ENCODE peak calls at places on chromosome 22, in ten cellular contexts. One of them, this sample, is unnamed.

GRCh38 chr22:17117890-17118289 is 3.3 kb downstream of the TMEM121B start:
- DNase-seq in body of pancreas: no peak
- DNase-seq in Peyer's patch: no peak
- DNase-seq in IMR-90: no peak
- DNase-seq in HCT116: no peak
- DNase-seq in heart left ventricle: no peak
- DNase-seq in A549: no peak
- DNase-seq in adrenal gland: no peak
- DNase-seq in ovary: no peak
- DNase-seq in uterus: no peak
- DNase-seq in this sample: no peak

GRCh38 chr22:31911565-31912401 is 32.6 kb upstream of the YWHAH start:
- DNase-seq in HCT116: no peak
- DNase-seq in adrenal gland: no peak
- DNase-seq in A549: no peak
- DNase-seq in uterus: no peak
- DNase-seq in IMR-90: peak
- DNase-seq in body of pancreas: no peak
- DNase-seq in Peyer's patch: peak
- DNase-seq in ovary: no peak
- DNase-seq in heart left ventricle: no peak
- DNase-seq in this sample: no peak

GRCh38 chr22:48968201-48968959 is 859.3 kb downstream of the BRD1 start:
- DNase-seq in Peyer's patch: no peak
- DNase-seq in HCT116: peak
- DNase-seq in heart left ventricle: no peak
- DNase-seq in IMR-90: no peak
- DNase-seq in A549: no peak
- DNase-seq in ovary: no peak
- DNase-seq in adrenal gland: no peak
- DNase-seq in uterus: no peak
- DNase-seq in body of pancreas: peak
- DNase-seq in this sample: no peak

GRCh38 chr22:44668190-44668885 is 33.7 kb upstream of the PRR5 start:
- DNase-seq in body of pancreas: no peak
- DNase-seq in HCT116: no peak
- DNase-seq in IMR-90: no peak
- DNase-seq in Peyer's patch: no peak
- DNase-seq in uterus: no peak
- DNase-seq in heart left ventricle: peak
- DNase-seq in ovary: no peak
- DNase-seq in adrenal gland: no peak
- DNase-seq in A549: no peak
- DNase-seq in this sample: no peak

GRCh38 chr22:37244922-37245722 is 1.1 kb upstream of the RAC2 start:
- DNase-seq in heart left ventricle: no peak
- DNase-seq in IMR-90: no peak
- DNase-seq in body of pancreas: no peak
- DNase-seq in HCT116: no peak
- DNase-seq in A549: no peak
- DNase-seq in adrenal gland: peak
- DNase-seq in uterus: no peak
- DNase-seq in Peyer's patch: peak
- DNase-seq in ovary: peak
- DNase-seq in this sample: no peak

GRCh38 chr22:43882122-43882767 is 9.6 kb downstream of the PNPLA5 start:
- DNase-seq in Peyer's patch: no peak
- DNase-seq in body of pancreas: peak
- DNase-seq in A549: no peak
- DNase-seq in adrenal gland: no peak
- DNase-seq in heart left ventricle: no peak
- DNase-seq in HCT116: no peak
- DNase-seq in IMR-90: no peak
- DNase-seq in uterus: no peak
- DNase-seq in ovary: no peak
- DNase-seq in this sample: peak

GRCh38 chr22:45548991-45549736 is 46.5 kb downstream of the FBLN1 start:
- DNase-seq in HCT116: peak
- DNase-seq in heart left ventricle: no peak
- DNase-seq in body of pancreas: peak
- DNase-seq in adrenal gland: no peak
- DNase-seq in ovary: peak
- DNase-seq in Peyer's patch: peak
- DNase-seq in uterus: peak
- DNase-seq in IMR-90: peak
- DNase-seq in A549: peak
- DNase-seq in this sample: no peak

GRCh38 chr22:37018815-37019308 is 385 bp downstream of the TST start:
- DNase-seq in heart left ventricle: peak
- DNase-seq in ovary: peak
- DNase-seq in IMR-90: peak
- DNase-seq in HCT116: no peak
- DNase-seq in Peyer's patch: peak
- DNase-seq in A549: no peak
- DNase-seq in body of pancreas: peak
- DNase-seq in adrenal gland: peak
- DNase-seq in uterus: peak
- DNase-seq in this sample: no peak

GRCh38 chr22:18056161-18056666 is 21.6 kb upstream of the PEX26 start:
- DNase-seq in A549: no peak
- DNase-seq in body of pancreas: peak
- DNase-seq in uterus: peak
- DNase-seq in HCT116: no peak
- DNase-seq in Peyer's patch: peak
- DNase-seq in ovary: no peak
- DNase-seq in adrenal gland: peak
- DNase-seq in heart left ventricle: peak
- DNase-seq in IMR-90: peak
- DNase-seq in this sample: no peak

DNA sequence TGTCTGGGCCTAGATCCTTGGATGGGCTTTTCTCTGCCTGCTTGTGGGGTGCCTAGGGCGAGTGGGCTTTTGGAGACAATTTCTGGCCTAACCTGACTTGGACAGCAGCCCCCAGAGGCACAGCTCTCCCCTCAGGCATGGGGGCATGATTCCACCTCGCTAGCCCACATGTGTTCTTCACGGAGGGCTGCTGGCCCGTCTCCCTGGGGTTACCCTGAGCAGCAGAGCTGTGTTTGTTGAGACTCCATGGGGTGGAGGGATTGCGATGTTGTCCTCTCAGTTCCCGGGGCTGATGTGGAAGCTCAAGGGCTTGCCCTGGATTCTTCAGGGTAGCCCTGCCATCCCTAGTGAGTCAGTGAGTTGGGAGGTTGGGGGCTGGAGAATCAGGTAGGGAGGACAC is 2.4 kb upstream of the LRRC75B start:
- DNase-seq in IMR-90: no peak
- DNase-seq in A549: no peak
- DNase-seq in HCT116: no peak
- DNase-seq in adrenal gland: no peak
- DNase-seq in ovary: no peak
- DNase-seq in body of pancreas: no peak
- DNase-seq in uterus: no peak
- DNase-seq in Peyer's patch: no peak
- DNase-seq in heart left ventricle: no peak
- DNase-seq in this sample: no peak
- H3K27ac ChIP-seq in IMR-90: no peak
- H3K27ac ChIP-seq in A549: peak
- H3K27ac ChIP-seq in HCT116: no peak
- H3K27ac ChIP-seq in adrenal gland: no peak
- H3K27ac ChIP-seq in ovary: no peak
- H3K27ac ChIP-seq in body of pancreas: no peak
- H3K27ac ChIP-seq in uterus: no peak
- H3K27ac ChIP-seq in Peyer's patch: no peak
- H3K27ac ChIP-seq in heart left ventricle: no peak
- H3K27ac ChIP-seq in this sample: peak

DNA sequence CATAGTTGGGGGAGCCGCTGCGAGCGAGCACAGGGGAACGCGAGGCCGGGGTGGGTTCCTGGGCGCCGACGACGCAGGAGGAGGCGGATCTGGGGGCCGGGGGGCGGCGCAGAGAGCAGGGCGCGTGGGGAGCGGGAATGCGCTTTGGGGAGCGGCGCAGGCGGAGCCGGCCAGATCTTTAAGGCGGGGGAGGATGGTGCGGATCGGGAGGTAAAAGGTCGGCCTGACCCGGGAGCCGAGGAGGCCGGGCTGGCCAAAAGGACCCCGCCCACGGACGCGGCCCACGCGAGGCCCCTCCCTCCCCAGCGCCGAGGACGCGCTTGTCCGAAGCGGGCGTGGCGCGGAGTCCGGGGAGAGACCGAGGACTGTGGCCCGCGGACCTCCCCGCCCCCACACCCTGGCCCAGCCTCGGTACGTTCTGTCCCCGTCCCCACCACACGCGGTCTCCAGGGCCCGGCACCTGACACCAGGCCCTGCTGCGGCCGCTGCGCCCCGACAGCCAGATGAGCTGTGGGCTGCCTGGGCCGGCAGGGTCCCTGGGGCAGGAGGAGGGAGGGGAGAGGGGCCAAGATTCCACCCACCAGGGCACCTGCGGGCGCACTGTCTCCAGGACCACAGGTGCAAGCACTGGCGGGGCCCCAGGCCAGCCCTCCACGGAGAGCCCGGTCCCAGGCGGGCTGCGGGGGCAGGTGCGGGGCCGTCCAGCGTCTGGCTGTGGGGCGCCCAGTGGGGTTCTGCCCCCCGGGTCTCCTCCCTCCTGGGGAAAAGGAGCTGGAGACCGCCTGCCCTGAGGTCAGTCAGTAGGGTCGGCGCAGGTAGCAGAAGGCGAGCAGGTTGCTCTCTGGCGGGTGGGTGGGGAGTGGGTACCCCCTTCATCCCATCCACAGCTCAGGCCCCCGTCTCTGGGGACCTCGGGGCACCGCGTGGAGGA is 10.9 kb downstream of the PIM3 start:
- DNase-seq in uterus: peak
- DNase-seq in IMR-90: no peak
- DNase-seq in adrenal gland: peak
- DNase-seq in body of pancreas: peak
- DNase-seq in Peyer's patch: peak
- DNase-seq in ovary: peak
- DNase-seq in heart left ventricle: peak
- DNase-seq in HCT116: no peak
- DNase-seq in A549: peak
- DNase-seq in this sample: peak
- TF ChIP-seq POLR2A in uterus: no peak
- TF ChIP-seq POLR2A in IMR-90: peak
- TF ChIP-seq POLR2A in adrenal gland: no peak
- TF ChIP-seq POLR2A in body of pancreas: peak
- TF ChIP-seq POLR2A in Peyer's patch: peak
- TF ChIP-seq POLR2A in ovary: no peak
- TF ChIP-seq POLR2A in heart left ventricle: no peak
- TF ChIP-seq POLR2A in HCT116: peak
- TF ChIP-seq POLR2A in A549: peak
- TF ChIP-seq POLR2A in this sample: no peak

GRCh38 chr22:41092847-41093371 is 517 bp downstream of the EP300 start:
- DNase-seq in adrenal gland: peak
- DNase-seq in ovary: no peak
- DNase-seq in HCT116: no peak
- DNase-seq in Peyer's patch: peak
- DNase-seq in IMR-90: peak
- DNase-seq in uterus: peak
- DNase-seq in body of pancreas: peak
- DNase-seq in A549: peak
- DNase-seq in heart left ventricle: peak
- DNase-seq in this sample: no peak

GRCh38 chr22:41096391-41096790 is 4.0 kb downstream of the EP300 start:
- DNase-seq in A549: no peak
- DNase-seq in adrenal gland: no peak
- DNase-seq in HCT116: no peak
- DNase-seq in Peyer's patch: no peak
- DNase-seq in heart left ventricle: no peak
- DNase-seq in ovary: no peak
- DNase-seq in uterus: no peak
- DNase-seq in body of pancreas: no peak
- DNase-seq in IMR-90: no peak
- DNase-seq in this sample: no peak

GRCh38 chr22:41091139-41092022 is 1.0 kb upstream of the EP300 start:
- DNase-seq in adrenal gland: peak
- DNase-seq in A549: peak
- DNase-seq in ovary: peak
- DNase-seq in heart left ventricle: peak
- DNase-seq in uterus: peak
- DNase-seq in body of pancreas: peak
- DNase-seq in Peyer's patch: peak
- DNase-seq in HCT116: peak
- DNase-seq in IMR-90: peak
- DNase-seq in this sample: peak

GRCh38 chr22:41094036-41094435 is 1.6 kb downstream of the EP300 start:
- DNase-seq in uterus: no peak
- DNase-seq in heart left ventricle: no peak
- DNase-seq in IMR-90: peak
- DNase-seq in body of pancreas: peak
- DNase-seq in Peyer's patch: peak
- DNase-seq in ovary: no peak
- DNase-seq in HCT116: no peak
- DNase-seq in adrenal gland: no peak
- DNase-seq in A549: no peak
- DNase-seq in this sample: no peak

GRCh38 chr22:41092023-41092817 is at the start of gene EP300:
- DNase-seq in heart left ventricle: peak
- DNase-seq in body of pancreas: peak
- DNase-seq in Peyer's patch: peak
- DNase-seq in IMR-90: peak
- DNase-seq in uterus: peak
- DNase-seq in HCT116: peak
- DNase-seq in ovary: peak
- DNase-seq in adrenal gland: peak
- DNase-seq in A549: peak
- DNase-seq in this sample: peak
- TF ChIP-seq CTCF in heart left ventricle: peak
- TF ChIP-seq CTCF in body of pancreas: peak
- TF ChIP-seq CTCF in Peyer's patch: peak
- TF ChIP-seq CTCF in IMR-90: peak
- TF ChIP-seq CTCF in uterus: no peak
- TF ChIP-seq CTCF in HCT116: no peak
- TF ChIP-seq CTCF in ovary: no peak
- TF ChIP-seq CTCF in adrenal gland: peak
- TF ChIP-seq CTCF in A549: no peak
- TF ChIP-seq CTCF in this sample: peak

DNA sequence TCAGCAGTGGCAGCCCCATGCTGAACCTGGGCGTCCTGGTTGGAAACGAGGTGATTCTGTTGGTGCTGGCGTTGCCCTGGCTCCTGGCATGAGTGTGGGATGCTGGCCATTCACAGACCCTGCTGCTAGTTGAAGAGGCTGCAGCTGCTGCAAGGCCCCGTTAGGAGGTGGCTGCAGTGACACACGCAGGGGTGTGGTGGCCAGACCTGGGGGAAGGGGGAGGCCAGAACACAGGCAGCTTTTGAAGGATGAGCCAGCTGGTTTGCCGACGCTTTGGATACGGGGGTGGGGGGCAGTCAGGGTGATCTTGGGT is 77.2 kb downstream of the MORC2 start:
- DNase-seq in adrenal gland: no peak
- DNase-seq in body of pancreas: no peak
- DNase-seq in Peyer's patch: no peak
- DNase-seq in IMR-90: no peak
- DNase-seq in HCT116: no peak
- DNase-seq in ovary: no peak
- DNase-seq in heart left ventricle: no peak
- DNase-seq in A549: no peak
- DNase-seq in uterus: no peak
- DNase-seq in this sample: no peak
- H3K27ac ChIP-seq in adrenal gland: no peak
- H3K27ac ChIP-seq in body of pancreas: no peak
- H3K27ac ChIP-seq in Peyer's patch: no peak
- H3K27ac ChIP-seq in IMR-90: no peak
- H3K27ac ChIP-seq in HCT116: no peak
- H3K27ac ChIP-seq in ovary: no peak
- H3K27ac ChIP-seq in heart left ventricle: no peak
- H3K27ac ChIP-seq in A549: peak
- H3K27ac ChIP-seq in uterus: no peak
- H3K27ac ChIP-seq in this sample: no peak

This sample was measured in breast epithelium.